ENCODE peak calls at places on chromosome 17, in seven cellular contexts. A is endothelial cell of umbilical vein, J is A549, Q is K562, P is vagina, H is uterus, Y is heart left ventricle. D is an unnamed sample.

GRCh38 chr17:17280613-17281549 is at the start of gene COPS3:
- DNase-seq in A (peak; percentile 98), J (peak; percentile 100), Q (peak; percentile 93), P (peak; percentile 98), H (peak; percentile 98), Y (peak; percentile 99), D (peak; percentile 99)

GRCh38 chr17:69213059-69213813 is 15.4 kb downstream of the ABCA10 start:
- DNase-seq in A (no peak), J (no peak), Q (no peak), P (no peak), H (no peak), Y (no peak), D (no peak)

GRCh38 chr17:63702223-63702577 is 2.3 kb upstream of the LIMD2 start:
- DNase-seq in A (no peak), J (no peak), Q (no peak), P (no peak), H (no peak), Y (no peak), D (peak; percentile 20)

GRCh38 chr17:12634789-12635414 is 30.8 kb upstream of the MYOCD start:
- DNase-seq in A (no peak), J (no peak), Q (no peak), P (no peak), H (no peak), Y (no peak), D (no peak)

GRCh38 chr17:67139289-67139688 is 94.9 kb downstream of the CACNG1 start:
- DNase-seq in A (no peak), J (no peak), Q (no peak), P (no peak), H (no peak), Y (no peak), D (no peak)

GRCh38 chr17:31858647-31859486 is at the start of gene COPRS:
- DNase-seq in A (peak; percentile 78), J (peak; percentile 81), Q (peak; percentile 97), P (no peak), H (peak; percentile 90), Y (peak; percentile 94), D (peak; percentile 93)

GRCh38 chr17:4520881-4521600 is 22.4 kb downstream of the SPNS2 start:
- DNase-seq in A (peak; percentile 54), J (no peak), Q (no peak), P (no peak), H (no peak), Y (no peak), D (peak; percentile 55)

GRCh38 chr17:15456972-15457722 is 10.3 kb downstream of the CDRT4 start:
- DNase-seq in A (peak; percentile 62), J (no peak), Q (no peak), P (no peak), H (peak; percentile 77), Y (peak; percentile 47), D (no peak)

GRCh38 chr17:15662726-15663125 is 21.4 kb downstream of the TRIM16 start:
- DNase-seq in A (no peak), J (no peak), Q (no peak), P (peak; percentile 19), H (no peak), Y (no peak), D (no peak)

GRCh38 chr17:83100220-83100852 is 20.9 kb downstream of the METRNL start:
- DNase-seq in A (no peak), J (no peak), Q (no peak), P (no peak), H (peak; percentile 32), Y (no peak), D (peak; percentile 71)
- H3K4me1 ChIP-seq in A (peaks cover 14% of the 10 kb centered on the region), J (peaks cover 10% of the 10 kb centered on the region), Q (peaks cover 76% of the 10 kb centered on the region), P (peaks cover 67% of the 10 kb centered on the region), H (no peaks in the 10 kb centered on the region), Y (peaks cover 46% of the 10 kb centered on the region), D (peaks cover 15% of the 10 kb centered on the region)

DNA sequence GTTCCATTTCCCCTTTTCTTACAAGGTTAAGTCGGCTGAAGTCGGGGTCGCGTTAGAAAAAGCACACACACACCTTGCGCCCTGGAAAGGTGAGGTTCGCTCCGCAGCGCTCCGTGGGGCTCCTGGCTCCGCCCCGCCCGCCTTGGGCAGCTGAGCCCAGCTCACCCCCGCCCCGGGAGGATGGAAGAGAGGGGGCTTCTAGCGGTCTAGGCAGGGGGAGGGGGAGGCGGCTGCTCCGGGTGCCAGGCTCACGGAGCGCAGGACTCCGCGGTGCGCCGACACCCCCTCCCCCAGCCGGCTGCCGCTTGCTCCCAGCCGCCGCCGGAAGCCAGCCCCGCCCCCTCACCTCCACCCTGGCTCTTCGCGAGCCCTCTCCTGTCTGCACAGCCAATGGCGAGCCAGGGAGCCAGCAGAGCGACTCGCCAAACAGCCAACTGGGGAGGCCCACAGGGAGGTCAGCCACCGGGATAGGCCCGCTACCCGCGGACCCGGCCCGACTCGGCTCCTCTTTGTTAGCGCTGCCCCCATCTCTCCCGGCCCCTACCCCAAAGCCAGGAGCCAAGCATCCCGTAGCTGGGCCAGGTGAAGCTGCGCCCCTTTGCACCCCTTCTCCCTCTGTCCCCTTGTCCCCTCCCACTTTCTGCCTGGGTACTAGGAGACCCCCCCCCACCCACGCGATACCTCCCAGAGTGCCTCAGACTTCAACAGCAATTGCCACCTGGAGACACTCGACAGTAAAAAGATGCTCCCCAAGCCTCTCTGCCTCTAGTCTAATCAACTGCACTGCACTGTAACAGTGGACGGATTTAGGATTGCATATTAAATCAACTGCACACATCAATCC is 30.2 kb downstream of the FAM222B start:
- DNase-seq in A (peak; percentile 97), J (peak; percentile 100), Q (peak; percentile 100), P (peak; percentile 96), H (peak; percentile 96), Y (peak; percentile 98), D (peak; percentile 98)
- TF ChIP-seq POLR2A in A (peak; percentile 74), J (peak; percentile 54), Q (peak; percentile 71), P (peak; percentile 26), H (no peak), Y (peak; percentile 47), D (peak; percentile 6)

GRCh38 chr17:76735586-76736348 is 1.4 kb downstream of the SRSF2 start:
- DNase-seq in A (no peak), J (no peak), Q (no peak), P (no peak), H (no peak), Y (no peak), D (no peak)
- H3K4me1 ChIP-seq in A (peaks cover 38% of the 10 kb centered on the region), J (peaks cover 37% of the 10 kb centered on the region), Q (peaks cover 5% of the 10 kb centered on the region), P (peaks cover 74% of the 10 kb centered on the region), H (peaks cover 14% of the 10 kb centered on the region), Y (peaks cover 76% of the 10 kb centered on the region), D (peaks cover 75% of the 10 kb centered on the region)

GRCh38 chr17:78357177-78357586 is 2.7 kb downstream of the SOCS3 start:
- DNase-seq in A (peak; percentile 82), J (no peak), Q (no peak), P (no peak), H (no peak), Y (peak; percentile 65), D (peak; percentile 83)
- TF ChIP-seq POLR2A in A (no peak), J (no peak), Q (no peak), P (no peak), H (no peak), Y (no peak), D (no peak)

DNA sequence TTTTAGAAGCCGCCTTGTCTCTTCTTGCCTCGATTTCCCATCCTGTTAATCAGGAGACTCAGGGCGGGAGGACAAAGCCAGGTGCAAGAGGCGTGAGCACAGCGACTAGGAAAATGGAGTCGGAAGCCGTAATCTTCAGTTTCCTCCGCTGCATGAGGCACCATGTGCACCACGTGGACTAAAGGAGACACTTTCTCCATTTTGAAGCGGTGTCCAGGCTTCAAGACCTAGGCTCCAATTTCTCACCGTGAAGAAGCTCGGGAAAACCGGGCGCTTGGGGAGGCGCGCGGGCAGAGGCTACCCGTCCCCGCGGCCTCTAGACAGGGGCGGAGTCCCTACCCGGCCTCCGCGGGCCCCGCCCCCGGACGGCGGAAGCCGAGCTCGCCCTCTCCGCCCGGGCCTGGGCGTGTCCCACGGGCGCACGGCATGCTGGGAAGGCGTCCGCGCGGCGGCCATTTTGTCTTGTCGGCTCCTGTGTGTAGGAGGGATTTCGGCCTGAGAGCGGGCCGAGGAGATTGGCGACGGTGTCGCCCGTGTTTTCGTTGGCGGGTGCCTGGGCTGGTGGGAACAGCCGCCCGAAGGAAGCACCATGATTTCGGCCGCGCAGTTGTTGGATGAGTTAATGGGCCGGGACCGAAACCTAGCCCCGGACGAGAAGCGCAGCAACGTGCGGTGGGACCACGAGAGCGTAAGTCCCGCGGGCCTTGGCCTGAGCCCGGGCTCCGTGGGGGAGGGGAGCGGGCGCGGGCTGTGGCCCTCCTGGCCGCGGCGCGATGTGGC is at the start of gene LUC7L3:
- DNase-seq in A (peak; percentile 96), J (peak; percentile 95), Q (peak; percentile 96), P (no peak), H (peak; percentile 90), Y (peak; percentile 95), D (peak; percentile 95)
- H3K4me1 ChIP-seq in A (peaks cover 22% of the 10 kb centered on the region), J (peaks cover 33% of the 10 kb centered on the region), Q (peaks cover 15% of the 10 kb centered on the region), P (peaks cover 44% of the 10 kb centered on the region), H (peaks cover 3% of the 10 kb centered on the region), Y (peaks cover 45% of the 10 kb centered on the region), D (peaks cover 6% of the 10 kb centered on the region)

GRCh38 chr17:6657633-6658287 is 6.2 kb downstream of the C17orf100 start:
- DNase-seq in A (no peak), J (no peak), Q (no peak), P (no peak), H (no peak), Y (no peak), D (no peak)

GRCh38 chr17:6654816-6655731 is 3.5 kb downstream of the C17orf100 start:
- DNase-seq in A (no peak), J (no peak), Q (no peak), P (no peak), H (no peak), Y (no peak), D (no peak)

GRCh38 chr17:6648181-6648580 is 3.2 kb downstream of the MED31 start:
- DNase-seq in A (peak; percentile 19), J (peak; percentile 76), Q (no peak), P (no peak), H (no peak), Y (no peak), D (no peak)

GRCh38 chr17:6651483-6652452 is at the start of the genes C17orf100 and MED31:
- DNase-seq in A (peak; percentile 88), J (peak; percentile 99), Q (peak; percentile 96), P (no peak), H (peak; percentile 92), Y (peak; percentile 95), D (peak; percentile 95)
- TF ChIP-seq POLR2A in A (peak; percentile 95), J (peak; percentile 69), Q (peak; percentile 78), P (peak; percentile 35), H (peak; percentile 36), Y (peak; percentile 69), D (peak; percentile 63)

GRCh38 chr17:75350706-75351105 is 54.8 kb downstream of the GRB2 start:
- DNase-seq in A (no peak), J (no peak), Q (no peak), P (no peak), H (no peak), Y (no peak), D (no peak)
- H3K4me1 ChIP-seq in A (no peaks in the 10 kb centered on the region), J (peaks cover 24% of the 10 kb centered on the region), Q (peaks cover 43% of the 10 kb centered on the region), P (peaks cover 55% of the 10 kb centered on the region), H (no peaks in the 10 kb centered on the region), Y (peaks cover 28% of the 10 kb centered on the region), D (peaks cover 8% of the 10 kb centered on the region)

D was measured in adrenal gland.